ENCODE peak calls at places on chromosome 11, in five cellular contexts. S is CD8-positive, alpha-beta memory T cell; U is CD4-positive, alpha-beta T cell; P is astrocyte of the spinal cord; C is substantia nigra. F is an unnamed sample.
A peak's percentile ranks its signal among the peaks of the same experiment; 100 is the strongest.

GRCh38 chr11:23403210-23404185 is 543.2 kb upstream of the CCDC179 start:
- DNase-seq in C (no peak), P (no peak), S (no peak), U (no peak), F (no peak)

GRCh38 chr11:83292709-83293435 is 6.7 kb upstream of the CCDC90B start:
- DNase-seq in P (peak; percentile 67), U (no peak), S (peak; percentile 17), C (peak; percentile 52), F (no peak)

GRCh38 chr11:46541593-46542371 is 52.0 kb downstream of the AMBRA1 start:
- DNase-seq in P (no peak), S (no peak), U (no peak), C (peak; percentile 3), F (no peak)

GRCh38 chr11:21514298-21514697 is 678.6 kb upstream of the ANO5 start:
- DNase-seq in S (no peak), U (no peak), C (no peak), P (no peak), F (no peak)

GRCh38 chr11:10294289-10294953 is 402 bp upstream of the SBF2 start:
- DNase-seq in P (peak; percentile 62), S (peak; percentile 20), C (no peak), U (no peak), F (no peak)

GRCh38 chr11:13073119-13073981 is 64.2 kb downstream of the RASSF10 start:
- DNase-seq in S (no peak), P (peak; percentile 80), C (no peak), U (no peak), F (no peak)

GRCh38 chr11:130636672-130637463 is 188.4 kb downstream of the ADAMTS15 start:
- DNase-seq in P (peak; percentile 91), U (no peak), C (no peak), S (no peak), F (no peak)

GRCh38 chr11:24903555-24903954 is 406.7 kb downstream of the LUZP2 start:
- DNase-seq in P (no peak), S (no peak), C (no peak), U (no peak), F (no peak)

GRCh38 chr11:61834278-61835004 is 6.3 kb downstream of the FADS2 start:
- DNase-seq in P (peak; percentile 76), U (peak; percentile 39), S (no peak), C (no peak), F (peak; percentile 32)

GRCh38 chr11:125263268-125263790 is 98.8 kb downstream of the PKNOX2 start:
- DNase-seq in S (no peak), U (no peak), P (peak; percentile 100), C (peak; percentile 63), F (no peak)

GRCh38 chr11:6273188-6273587 is 13.6 kb downstream of the CCKBR start:
- DNase-seq in U (no peak), P (no peak), S (no peak), C (no peak), F (no peak)

GRCh38 chr11:10072142-10072541 is 221.9 kb downstream of the SBF2 start:
- DNase-seq in P (peak; percentile 50), U (no peak), C (no peak), S (no peak), F (no peak)

GRCh38 chr11:68341557-68342458 is 29.4 kb downstream of the LRP5 start:
- DNase-seq in S (no peak), U (no peak), C (no peak), P (no peak), F (no peak)

GRCh38 chr11:66886671-66887221 is 29.9 kb downstream of the LRFN4 start:
- DNase-seq in C (no peak), P (peak; percentile 88), U (no peak), S (no peak), F (no peak)

GRCh38 chr11:11306855-11307254 is 46.2 kb downstream of the CSNK2A3 start:
- DNase-seq in C (no peak), P (no peak), U (no peak), S (no peak), F (no peak)

GRCh38 chr11:70473873-70474690 is 75.8 kb downstream of the CTTN start:
- DNase-seq in U (no peak), S (no peak), P (no peak), C (no peak), F (no peak)

GRCh38 chr11:44382118-44382517 is 72.2 kb upstream of the ALX4 start:
- DNase-seq in S (no peak), U (no peak), C (no peak), P (no peak), F (no peak)

GRCh38 chr11:112418438-112418837 is 157.8 kb upstream of the PLET1 start:
- DNase-seq in U (no peak), S (no peak), P (no peak), C (no peak), F (no peak)

GRCh38 chr11:24773326-24773725 is 276.5 kb downstream of the LUZP2 start:
- DNase-seq in P (no peak), U (no peak), C (no peak), S (no peak), F (no peak)

GRCh38 chr11:77508031-77508430 is 34.1 kb upstream of the PAK1 start:
- DNase-seq in C (no peak), U (no peak), P (no peak), S (no peak), F (no peak)

GRCh38 chr11:1460396-1460795 is 26.2 kb downstream of the MOB2 start:
- DNase-seq in C (peak; percentile 13), U (no peak), S (no peak), P (no peak), F (no peak)

GRCh38 chr11:114762437-114762836 is 84.1 kb downstream of the NXPE2 start:
- DNase-seq in P (peak; percentile 62), C (peak; percentile 7), S (no peak), U (no peak), F (no peak)

GRCh38 chr11:117443269-117444186 is 115.9 kb downstream of the CEP164 start:
- DNase-seq in C (peak; percentile 15), P (no peak), S (no peak), U (no peak), F (no peak)

GRCh38 chr11:61791737-61792309 is 576 bp downstream of the TMEM258 start:
- DNase-seq in P (peak; percentile 93), C (peak; percentile 84), S (no peak), U (no peak), F (peak; percentile 53)

GRCh38 chr11:65308281-65308891 is 6.3 kb upstream of the CDC42EP2 start:
- DNase-seq in S (no peak), U (no peak), P (no peak), C (no peak), F (no peak)

GRCh38 chr11:77140231-77140959 is 12.3 kb downstream of the MYO7A start:
- DNase-seq in C (no peak), P (no peak), U (no peak), S (no peak), F (no peak)

F was measured in T-cell.